ENCODE peak calls at places on chromosome 18, in six cellular contexts. R is K562, H is A549, Q is HepG2, K is endothelial cell of umbilical vein, X is GM12878. Y is an unnamed sample.

GRCh38 chr18:35730738-35731370 is 149.3 kb downstream of the GALNT1 start:
- DNase-seq in Q (peak; percentile 23), H (no peak), R (no peak), X (no peak), K (no peak), Y (peak; percentile 32)

GRCh38 chr18:36752929-36753865 is 75.6 kb downstream of the TPGS2 start:
- DNase-seq in Q (no peak), X (no peak), H (no peak), R (no peak), K (no peak), Y (no peak)

GRCh38 chr18:30142870-30143269 is 899.7 kb downstream of the DSC3 start:
- DNase-seq in H (no peak), R (no peak), K (no peak), X (no peak), Q (no peak), Y (no peak)

GRCh38 chr18:80192653-80193385 is 54.5 kb downstream of the PARD6G start:
- DNase-seq in X (no peak), R (no peak), Q (no peak), K (no peak), H (no peak), Y (no peak)

GRCh38 chr18:73954267-73954666 is 193.4 kb downstream of the FBXO15 start:
- DNase-seq in X (no peak), H (no peak), K (no peak), R (no peak), Q (no peak), Y (no peak)

GRCh38 chr18:22670914-22671313 is 253.2 kb upstream of the CTAGE1 start:
- DNase-seq in X (peak; percentile 19), H (no peak), R (no peak), K (no peak), Q (no peak), Y (no peak)

GRCh38 chr18:43587538-43588153 is 310.4 kb upstream of the SYT4 start:
- DNase-seq in H (peak; percentile 17), R (peak; percentile 3), X (no peak), K (peak; percentile 43), Q (peak; percentile 25), Y (peak; percentile 31)

GRCh38 chr18:59024829-59025228 is 114.9 kb upstream of the SEC11C start:
- DNase-seq in Q (no peak), X (no peak), K (no peak), H (no peak), R (no peak), Y (no peak)

GRCh38 chr18:3624818-3625716 is 175.1 kb downstream of the TGIF1 start:
- DNase-seq in Q (no peak), R (peak; percentile 75), H (peak; percentile 96), X (no peak), K (peak; percentile 81), Y (peak; percentile 70)

GRCh38 chr18:22439447-22439846 is 21.7 kb upstream of the CTAGE1 start:
- DNase-seq in K (no peak), X (no peak), H (no peak), Q (no peak), R (no peak), Y (no peak)

GRCh38 chr18:22340340-22340739 is 77.4 kb downstream of the CTAGE1 start:
- DNase-seq in H (no peak), Q (no peak), K (no peak), X (no peak), R (no peak), Y (no peak)

GRCh38 chr18:36402765-36403396 is 105.4 kb downstream of the FHOD3 start:
- DNase-seq in K (no peak), X (no peak), H (no peak), R (no peak), Q (no peak), Y (no peak)

GRCh38 chr18:6060149-6060548 is 164.8 kb upstream of the TMEM200C start:
- DNase-seq in R (no peak), Q (no peak), H (no peak), X (no peak), K (no peak), Y (no peak)

GRCh38 chr18:77133051-77133919 is 702 bp upstream of the MBP start:
- DNase-seq in K (no peak), H (no peak), Q (no peak), X (no peak), R (no peak), Y (peak; percentile 87)

GRCh38 chr18:24987933-24988840 is 363.8 kb downstream of the ZNF521 start:
- DNase-seq in Q (no peak), X (no peak), K (peak; percentile 6), H (no peak), R (no peak), Y (peak; percentile 17)

GRCh38 chr18:47422524-47422923 is 171.1 kb upstream of the SKOR2 start:
- DNase-seq in H (no peak), Q (no peak), R (peak; percentile 56), X (no peak), K (no peak), Y (no peak)

GRCh38 chr18:459801-460200 is 40.7 kb downstream of the COLEC12 start:
- DNase-seq in X (no peak), Q (no peak), R (no peak), H (no peak), K (no peak), Y (no peak)

GRCh38 chr18:8785855-8786765 is 80.8 kb downstream of the MTCL1 start:
- DNase-seq in Q (no peak), R (no peak), X (no peak), H (no peak), K (no peak), Y (peak; percentile 8)

GRCh38 chr18:8366656-8367055 is 242.6 kb upstream of the RAB12 start:
- DNase-seq in Q (no peak), H (no peak), K (no peak), R (no peak), X (no peak), Y (no peak)

GRCh38 chr18:37425182-37425581 is 140.4 kb downstream of the CELF4 start:
- DNase-seq in R (no peak), H (no peak), Q (no peak), K (no peak), X (no peak), Y (peak; percentile 20)

GRCh38 chr18:60188943-60189342 is 183.6 kb downstream of the MC4R start:
- DNase-seq in H (no peak), K (no peak), Q (no peak), R (no peak), X (no peak), Y (no peak)

GRCh38 chr18:49030692-49031443 is 80.1 kb upstream of the SMAD7 start:
- DNase-seq in Q (no peak), R (no peak), X (no peak), H (no peak), K (no peak), Y (no peak)

GRCh38 chr18:78884502-78884901 is 95.1 kb upstream of the SALL3 start:
- DNase-seq in Q (no peak), H (no peak), R (no peak), X (no peak), K (no peak), Y (peak; percentile 15)
- TF ChIP-seq CTCF in Q (no peak), H (no peak), R (no peak), X (no peak), K (no peak), Y (peak; percentile 7)

GRCh38 chr18:32422978-32423740 is 47.5 kb downstream of the GAREM1 start:
- DNase-seq in R (no peak), H (no peak), K (no peak), Q (no peak), X (no peak), Y (no peak)
- TF ChIP-seq MYC in R (no peak), H (no peak), K (no peak), Q (no peak), X (no peak), Y (no peak)

DNA sequence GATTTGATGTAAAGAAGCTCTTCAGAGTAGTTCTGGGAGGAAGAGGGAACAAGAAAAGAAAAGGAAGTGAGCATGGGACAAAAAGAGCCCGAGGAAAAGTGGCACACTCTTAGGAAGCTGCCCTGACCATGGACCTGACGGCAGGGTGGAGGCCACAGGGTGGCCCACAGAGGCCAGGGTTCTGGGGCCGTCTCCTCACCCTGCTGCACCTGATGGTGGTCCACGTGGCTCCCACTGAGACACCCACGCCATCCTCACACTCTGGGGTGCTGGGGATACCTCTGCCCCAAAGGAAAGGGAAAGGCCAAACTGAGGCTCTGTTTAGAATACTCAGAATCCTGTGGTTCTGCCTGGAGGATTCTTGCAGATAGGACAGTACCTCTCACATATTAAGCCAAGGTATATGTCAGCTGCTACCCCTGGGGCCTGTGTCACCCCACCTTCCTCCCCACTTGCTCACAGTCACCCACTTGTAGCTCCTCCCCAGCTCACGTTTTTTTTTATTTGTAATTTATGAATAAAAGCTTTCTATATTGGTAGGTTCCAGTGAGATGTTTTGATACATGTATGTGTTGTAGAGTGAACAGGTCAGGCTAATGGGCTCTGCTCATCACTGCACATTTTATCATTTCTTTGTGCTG is 171.1 kb downstream of the LDLRAD4 start:
- DNase-seq in Q (no peak), R (no peak), H (no peak), X (no peak), K (no peak), Y (no peak)
- TF ChIP-seq MAX in Q (no peak), R (no peak), H (no peak), X (no peak), K (no peak), Y (no peak)

GRCh38 chr18:56787392-56787791 is 136.2 kb downstream of the WDR7 start:
- DNase-seq in H (no peak), K (no peak), Q (no peak), X (no peak), R (no peak), Y (no peak)

GRCh38 chr18:56785006-56785405 is 133.8 kb downstream of the WDR7 start:
- DNase-seq in R (no peak), X (no peak), Q (no peak), H (no peak), K (no peak), Y (no peak)

GRCh38 chr18:56789889-56790180 is 138.7 kb downstream of the WDR7 start:
- DNase-seq in H (no peak), R (no peak), Q (no peak), X (no peak), K (no peak), Y (no peak)

DNA sequence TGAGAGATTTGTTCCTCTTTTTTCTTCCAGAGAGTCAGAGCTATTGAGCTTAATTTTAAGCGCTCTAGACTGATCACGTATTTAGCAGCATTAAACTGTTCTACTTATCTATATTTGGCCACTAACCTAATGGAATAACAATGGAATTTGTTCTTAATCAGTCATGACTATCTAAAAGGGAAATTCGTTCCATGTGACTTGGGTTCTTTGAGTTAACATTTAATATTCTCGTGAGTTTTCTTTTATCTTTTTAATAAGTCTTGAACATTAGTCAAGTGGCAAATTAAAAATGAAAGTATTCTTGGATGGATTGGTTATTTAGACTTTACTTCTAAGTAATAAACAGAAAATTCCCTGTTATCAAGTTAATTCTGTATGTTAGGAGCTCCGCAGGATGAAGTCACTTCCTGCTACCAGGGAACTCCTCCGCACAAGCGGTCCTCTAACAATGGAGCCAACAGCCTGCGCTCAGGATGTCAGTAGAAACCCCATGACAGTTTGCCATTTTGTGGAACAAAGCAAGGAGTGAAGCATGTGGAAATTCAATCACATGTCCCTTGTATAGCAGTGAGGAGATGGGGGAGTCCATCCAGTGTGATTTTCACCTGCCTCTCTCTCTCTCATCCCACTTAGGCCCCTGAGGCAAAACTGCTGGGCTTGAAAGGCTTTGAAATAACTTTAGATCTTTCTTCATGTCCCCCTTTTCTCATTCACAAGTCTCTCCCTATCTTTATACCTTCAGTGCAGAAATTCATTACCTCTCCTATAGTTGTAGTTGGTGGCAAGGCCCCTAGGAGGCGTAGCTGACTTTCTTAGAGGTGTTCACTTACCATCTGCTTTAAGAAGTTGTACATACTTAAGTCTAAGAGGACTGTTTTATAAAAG is 138.1 kb downstream of the WDR7 start:
- DNase-seq in H (peak; percentile 36), K (peak; percentile 92), X (no peak), Q (peak; percentile 33), R (peak; percentile 30), Y (peak; percentile 1)
- TF ChIP-seq CTCF in H (peak; percentile 42), K (peak; percentile 8), X (peak; percentile 67), Q (peak; percentile 55), R (peak; percentile 62), Y (peak; percentile 19)

Y was measured in NB4.